ENCODE peak calls at places on chromosomes 4 and X, in four cellular contexts. X is esophagus muscularis mucosa, P is PC-3, Q is cardiac muscle cell. L is an unnamed sample.

GRCh38 chrX:32045149-32045548 is 973.3 kb upstream of the FTHL17 start:
- DNase-seq in X (no peak), P (no peak), Q (no peak), L (no peak)

GRCh38 chr4:165921546-165921945 is 48.5 kb downstream of the TLL1 start:
- DNase-seq in X (no peak), P (no peak), Q (no peak), L (no peak)

GRCh38 chr4:4762909-4763814 is 96.3 kb upstream of the MSX1 start:
- DNase-seq in X (no peak), P (peak), Q (peak), L (peak)

GRCh38 chr4:7675612-7676320 is 241.0 kb upstream of the PSAPL1 start:
- DNase-seq in X (no peak), P (no peak), Q (no peak), L (no peak)

GRCh38 chr4:87430038-87430437 is 7.7 kb downstream of the NUDT9 start:
- DNase-seq in X (no peak), P (no peak), Q (no peak), L (no peak)

GRCh38 chr4:87839309-87839946 is 6.7 kb downstream of the MEPE start:
- DNase-seq in X (no peak), P (peak), Q (peak), L (no peak)

GRCh38 chr4:37922323-37922722 is 31.4 kb downstream of the TBC1D1 start:
- DNase-seq in X (no peak), P (no peak), Q (peak), L (no peak)

GRCh38 chrX:30793767-30794103 is 95.3 kb downstream of the TAB3 start:
- DNase-seq in X (no peak), P (no peak), Q (no peak), L (no peak)

GRCh38 chr4:19879330-19879729 is 372.4 kb upstream of the SLIT2 start:
- DNase-seq in X (no peak), P (no peak), Q (no peak), L (no peak)

GRCh38 chr4:17064959-17065358 is 166.5 kb upstream of the LDB2 start:
- DNase-seq in X (peak), P (no peak), Q (no peak), L (no peak)

GRCh38 chr4:83436680-83437079 is 18.9 kb downstream of the HELQ start:
- DNase-seq in X (no peak), P (no peak), Q (no peak), L (no peak)

GRCh38 chrX:119145241-119145653 is 17.6 kb upstream of the KIAA1210 start:
- DNase-seq in X (no peak), P (peak), Q (peak), L (no peak)

GRCh38 chrX:18935893-18936292 is 48.0 kb downstream of the PHKA2 start:
- DNase-seq in X (no peak), P (no peak), Q (no peak), L (no peak)

GRCh38 chr4:113908829-113909228 is 70.6 kb downstream of the ARSJ start:
- DNase-seq in X (no peak), P (peak), Q (no peak), L (no peak)

GRCh38 chr4:55291227-55291629 is 54.8 kb upstream of the SRD5A3 start:
- DNase-seq in X (no peak), P (no peak), Q (peak), L (no peak)

GRCh38 chr4:94974773-94975172 is 217.0 kb downstream of the BMPR1B start:
- DNase-seq in X (no peak), P (peak), Q (peak), L (no peak)

GRCh38 chr4:81648576-81649272 is 177.0 kb upstream of the RASGEF1B start:
- DNase-seq in X (no peak), P (no peak), Q (peak), L (no peak)

GRCh38 chrX:1380672-1381233 is 11.2 kb downstream of the SLC25A6 start:
- DNase-seq in X (no peak), P (no peak), Q (no peak), L (no peak)

GRCh38 chr4:71211748-71212147 is 127.1 kb upstream of the SLC4A4 start:
- DNase-seq in X (no peak), P (no peak), Q (peak), L (no peak)

GRCh38 chr4:37082912-37083311 is 161.6 kb upstream of the NWD2 start:
- DNase-seq in X (no peak), P (no peak), Q (no peak), L (no peak)

GRCh38 chr4:159900562-159900961 is 797.7 kb downstream of the RAPGEF2 start:
- DNase-seq in X (no peak), P (no peak), Q (no peak), L (no peak)

GRCh38 chr4:156971168-156971601 is 414 bp downstream of the PDGFC start:
- DNase-seq in X (no peak), P (no peak), Q (no peak), L (no peak)

GRCh38 chr4:88744609-88745008 is 47.0 kb upstream of the NAP1L5 start:
- DNase-seq in X (no peak), P (no peak), Q (no peak), L (no peak)

GRCh38 chrX:70664726-70665125 is 220.1 kb downstream of the DLG3 start:
- DNase-seq in X (no peak), P (peak), Q (peak), L (no peak)

GRCh38 chrX:54641530-54641929 is 111.5 kb downstream of the GNL3L start:
- DNase-seq in X (no peak), P (peak), Q (no peak), L (no peak)

GRCh38 chrX:54640103-54640428 is 110.0 kb downstream of the GNL3L start:
- DNase-seq in X (no peak), P (no peak), Q (no peak), L (no peak)

GRCh38 chrX:54639346-54640102 is 109.5 kb downstream of the GNL3L start:
- DNase-seq in X (peak), P (peak), Q (peak), L (peak)

GRCh38 chrX:54640721-54641120 is 110.7 kb downstream of the GNL3L start:
- DNase-seq in X (no peak), P (peak), Q (no peak), L (no peak)

DNA sequence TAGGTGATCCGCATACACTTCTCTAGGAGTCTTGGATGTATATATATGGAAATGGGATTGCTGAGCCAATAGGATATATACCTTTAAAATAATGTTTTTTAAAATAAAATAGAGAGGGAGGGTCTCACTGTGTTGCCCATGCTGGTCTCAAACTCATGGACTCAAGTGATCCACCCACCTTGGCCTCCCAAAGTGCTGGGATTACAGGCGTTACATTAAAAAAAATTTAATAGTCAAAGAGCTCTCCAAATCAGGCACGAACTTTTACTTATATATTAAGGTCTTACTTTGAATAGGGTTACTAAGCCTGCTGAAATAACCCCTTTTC is 109.0 kb downstream of the GNL3L start:
- DNase-seq in X (no peak), P (no peak), Q (no peak), L (no peak)
- H3K4me3 ChIP-seq in X (peak), P (peak), Q (peak), L (peak)

DNA sequence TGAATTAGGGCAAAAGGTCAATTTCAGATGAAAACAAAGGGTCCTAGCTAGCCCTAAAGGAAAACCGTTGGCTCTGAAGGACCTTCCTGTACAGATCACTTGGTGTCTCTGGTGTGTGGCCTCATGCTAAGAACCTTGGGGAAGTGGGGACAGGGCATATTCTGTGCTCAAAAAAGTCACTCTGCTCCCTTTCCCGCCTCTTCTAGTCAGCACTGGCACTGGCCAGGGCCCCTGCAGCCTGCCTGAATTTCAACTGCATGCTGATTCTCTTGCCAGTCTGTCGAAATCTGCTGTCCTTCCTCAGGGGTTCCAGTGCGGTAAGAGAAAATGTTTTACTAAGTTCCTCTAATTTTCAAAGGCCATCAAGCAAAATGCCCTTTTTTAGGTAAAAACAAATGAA is 3.4 kb downstream of the CYBB start:
- DNase-seq in X (no peak), P (no peak), Q (no peak), L (no peak)
- H3K4me3 ChIP-seq in X (no peak), P (no peak), Q (no peak), L (no peak)

GRCh38 chr4:168540086-168540864 is 43.4 kb downstream of the PALLD start:
- DNase-seq in X (no peak), P (no peak), Q (no peak), L (no peak)
- H3K4me3 ChIP-seq in X (no peak), P (peak), Q (no peak), L (no peak)

GRCh38 chr4:125316781-125317525 is 2.2 kb downstream of the FAT4 start:
- DNase-seq in X (no peak), P (no peak), Q (peak), L (no peak)
- H3K4me3 ChIP-seq in X (peak), P (peak), Q (peak), L (peak)

L was measured in BJ.